ENCODE peak calls at places on chromosomes 7 and 10, in eight cellular contexts. J is HCT116, E is adrenal gland, S is body of pancreas, V is IMR-90, K is prostate gland, X is heart left ventricle, F is tibial nerve. L is an unnamed sample.
A peak's percentile ranks its signal among the peaks of the same experiment; 100 is the strongest.

GRCh38 chr7:16688249-16688648 is 42.3 kb downstream of the BZW2 start:
- DNase-seq in J (peak; percentile 33), E (no peak), S (no peak), V (no peak), K (no peak), X (no peak), F (no peak), L (no peak)

GRCh38 chr10:13271552-13272163 is 28.2 kb downstream of the PHYH start:
- DNase-seq in J (peak; percentile 32), E (peak; percentile 10), S (peak; percentile 67), V (peak; percentile 22), K (no peak), X (no peak), F (peak; percentile 29), L (peak; percentile 16)

GRCh38 chr10:131063311-131063710 is 248.2 kb downstream of the TCERG1L start:
- DNase-seq in J (no peak), E (no peak), S (no peak), V (no peak), K (no peak), X (no peak), F (no peak), L (no peak)

GRCh38 chr10:132136689-132137088 is 50.1 kb upstream of the DPYSL4 start:
- DNase-seq in J (no peak), E (no peak), S (no peak), V (no peak), K (no peak), X (no peak), F (no peak), L (no peak)

GRCh38 chr7:123537026-123537642 is 2.7 kb upstream of the IQUB start:
- DNase-seq in J (no peak), E (no peak), S (no peak), V (peak; percentile 22), K (no peak), X (no peak), F (no peak), L (no peak)

GRCh38 chr10:31702005-31702404 is 226.6 kb downstream of the ARHGAP12 start:
- DNase-seq in J (no peak), E (no peak), S (no peak), V (no peak), K (no peak), X (no peak), F (no peak), L (no peak)

GRCh38 chr7:43869898-43870240 is 552 bp upstream of the MRPS24 start:
- DNase-seq in J (no peak), E (peak; percentile 74), S (peak; percentile 43), V (peak; percentile 96), K (no peak), X (peak; percentile 33), F (no peak), L (peak; percentile 16)

GRCh38 chr7:77461246-77461645 is 45.1 kb upstream of the GSAP start:
- DNase-seq in J (no peak), E (no peak), S (no peak), V (no peak), K (no peak), X (no peak), F (no peak), L (no peak)

GRCh38 chr7:94907420-94908203 is at the start of gene PPP1R9A:
- DNase-seq in J (peak; percentile 21), E (peak; percentile 61), S (peak; percentile 74), V (no peak), K (peak; percentile 16), X (peak; percentile 47), F (no peak), L (peak; percentile 69)

GRCh38 chr7:94906035-94906796 is 1.2 kb upstream of the PPP1R9A start:
- DNase-seq in J (no peak), E (no peak), S (no peak), V (no peak), K (no peak), X (no peak), F (no peak), L (no peak)

GRCh38 chr7:94907026-94907419 is 371 bp upstream of the PPP1R9A start:
- DNase-seq in J (peak; percentile 29), E (no peak), S (no peak), V (no peak), K (no peak), X (no peak), F (no peak), L (no peak)

GRCh38 chr7:94909023-94909466 is 1.7 kb downstream of the PPP1R9A start:
- DNase-seq in J (no peak), E (no peak), S (no peak), V (no peak), K (no peak), X (no peak), F (no peak), L (no peak)

DNA sequence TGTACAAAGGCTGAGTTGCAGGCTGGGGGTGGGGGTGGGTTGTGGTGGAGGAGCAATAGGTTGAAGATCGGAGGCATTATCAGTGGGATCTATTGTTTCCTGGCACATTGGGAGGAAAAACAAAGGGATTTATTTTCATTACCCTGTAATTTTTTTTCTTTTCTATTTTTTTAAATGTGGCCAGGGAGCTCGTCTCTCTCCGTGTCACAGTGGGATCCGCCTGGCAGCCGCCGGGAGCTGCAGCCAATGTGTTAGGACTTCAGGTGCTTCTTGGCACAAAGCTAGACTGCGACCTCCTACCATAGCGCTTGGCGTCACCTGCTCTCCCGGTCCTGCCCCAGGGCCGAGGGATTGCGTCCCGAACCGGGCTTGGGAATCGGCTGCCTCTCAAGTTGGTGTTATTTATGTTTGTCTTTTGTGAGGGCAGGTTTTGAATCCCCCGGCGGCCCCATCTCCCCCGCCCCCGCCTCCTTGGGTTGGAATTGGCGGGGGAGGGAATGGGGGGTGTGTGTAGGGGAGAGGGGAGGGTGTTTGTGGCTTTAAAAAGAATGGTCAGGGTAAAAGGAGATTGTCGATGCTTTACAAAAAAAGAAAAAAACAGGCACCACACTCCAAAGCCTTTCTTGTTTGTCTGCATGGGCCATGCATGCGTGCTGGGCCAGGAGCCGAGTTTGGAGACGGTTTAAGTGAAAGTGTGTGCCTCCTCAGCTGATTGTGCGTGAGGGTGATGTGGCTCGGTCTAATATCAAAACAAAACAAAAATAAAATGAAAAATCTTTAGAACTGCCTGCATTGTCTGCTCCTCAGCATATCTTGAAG is 1.0 kb downstream of the PPP1R9A start:
- DNase-seq in J (peak; percentile 16), E (peak; percentile 64), S (peak; percentile 66), V (no peak), K (peak; percentile 14), X (peak; percentile 19), F (no peak), L (peak; percentile 74)
- TF ChIP-seq POLR2A in J (no peak), E (peak; percentile 37), S (peak; percentile 65), V (no peak), K (no peak), X (no peak), F (no peak), L (peak; percentile 49)

GRCh38 chr10:986881-987634 is 1.2 kb upstream of the GTPBP4 start:
- DNase-seq in J (no peak), E (no peak), S (no peak), V (peak; percentile 86), K (no peak), X (no peak), F (no peak), L (no peak)
- H3K4me1 ChIP-seq in J (peaks cover 12% of the 10 kb centered on the region), E (peaks cover 7% of the 10 kb centered on the region), S (peaks cover 25% of the 10 kb centered on the region), V (peaks cover 13% of the 10 kb centered on the region), K (peaks cover 5% of the 10 kb centered on the region), X (peaks cover 20% of the 10 kb centered on the region), F (peaks cover 41% of the 10 kb centered on the region), L (peaks cover 28% of the 10 kb centered on the region)

GRCh38 chr7:63925262-63925625 is 73.4 kb upstream of the ZNF722 start:
- DNase-seq in J (no peak), E (no peak), S (peak; percentile 38), V (no peak), K (no peak), X (no peak), F (no peak), L (peak; percentile 20)
- H3K9me3 ChIP-seq in J (peaks cover 5% of the 10 kb centered on the region), E (no peaks in the 10 kb centered on the region), S (no peaks in the 10 kb centered on the region), V (peaks cover 14% of the 10 kb centered on the region), K (no peaks in the 10 kb centered on the region), X (no peaks in the 10 kb centered on the region), F (no peaks in the 10 kb centered on the region), L (no peaks in the 10 kb centered on the region)

GRCh38 chr7:4641667-4642467 is 40.2 kb upstream of the FOXK1 start:
- DNase-seq in J (peak; percentile 83), E (peak; percentile 96), S (peak; percentile 96), V (peak; percentile 89), K (peak; percentile 88), X (peak; percentile 95), F (peak; percentile 91), L (peak; percentile 92)
- TF ChIP-seq POLR2A in J (peak; percentile 74), E (peak; percentile 73), S (peak; percentile 81), V (peak; percentile 72), K (peak; percentile 59), X (no peak), F (peak; percentile 80), L (peak; percentile 56)